ENCODE peak calls at places on chromosome 5, in seven cellular contexts. Q is brain microvascular endothelial cell; G is stimulated activated CD4-positive, alpha-beta T cell treated with anti-CD3 and anti-CD28 coated beads, Interleukin-1b, Interleukin-23, amount 100 ng/mL, for 24 hours; R is psoas muscle; N is iris pigment epithelial cell; L is NCI-H1417 treated with DMSO at 0.1 percent for 48 hours; U is GM12878. A is an unnamed sample.

GRCh38 chr5:171850354-171850947 is 64.8 kb downstream of the SMIM23 start:
- DNase-seq in Q (peak; percentile 20), L (no peak), N (no peak), R (no peak), U (no peak), G (no peak), A (no peak)

GRCh38 chr5:108726446-108727091 is 21.1 kb upstream of the FER start:
- DNase-seq in Q (no peak), U (no peak), G (no peak), N (no peak), L (no peak), R (no peak), A (no peak)

GRCh38 chr5:154418344-154418820 is 27.4 kb upstream of the SAP30L start:
- DNase-seq in Q (no peak), N (no peak), L (no peak), G (no peak), U (no peak), R (no peak), A (no peak)

GRCh38 chr5:118883396-118883795 is 105.0 kb downstream of the DTWD2 start:
- DNase-seq in L (no peak), G (no peak), R (no peak), Q (no peak), U (peak; percentile 5), N (no peak), A (no peak)

GRCh38 chr5:32507738-32508434 is 63.3 kb upstream of the ZFR start:
- DNase-seq in G (no peak), R (no peak), U (no peak), N (peak; percentile 67), Q (peak; percentile 37), L (no peak), A (no peak)

GRCh38 chr5:150484964-150485769 is 22.8 kb upstream of the NDST1 start:
- DNase-seq in R (no peak), U (no peak), L (no peak), G (no peak), N (no peak), Q (no peak), A (no peak)

GRCh38 chr5:107282061-107282460 is 388.7 kb downstream of the EFNA5 start:
- DNase-seq in N (peak; percentile 39), R (no peak), U (no peak), G (no peak), L (no peak), Q (no peak), A (peak; percentile 20)

GRCh38 chr5:40227927-40228326 is 451.8 kb upstream of the PTGER4 start:
- DNase-seq in Q (no peak), R (no peak), G (no peak), L (no peak), N (no peak), U (no peak), A (no peak)

GRCh38 chr5:179779826-179780225 is 14.0 kb upstream of the LTC4S start:
- DNase-seq in G (no peak), R (no peak), N (no peak), Q (no peak), L (no peak), U (no peak), A (no peak)

GRCh38 chr5:87885727-87886126 is 382.9 kb downstream of the TMEM161B start:
- DNase-seq in U (no peak), G (no peak), R (no peak), L (no peak), Q (no peak), N (no peak), A (no peak)

GRCh38 chr5:139758510-139759036 is 37.0 kb upstream of the PSD2 start:
- DNase-seq in L (no peak), N (no peak), U (no peak), G (no peak), R (no peak), Q (no peak), A (no peak)

GRCh38 chr5:122701640-122702523 is 73.0 kb upstream of the SNX2 start:
- DNase-seq in N (no peak), G (no peak), R (no peak), Q (no peak), L (no peak), U (peak; percentile 69), A (no peak)

GRCh38 chr5:110542949-110543348 is 183.5 kb downstream of the TMEM232 start:
- DNase-seq in R (no peak), N (no peak), Q (no peak), L (no peak), U (no peak), G (no peak), A (no peak)